ENCODE peak calls at places on chromosomes 4 and X, in five cellular contexts. I is aorta, L is Peyer's patch, P is GM23248, H is lower lobe of right lung. V is an unnamed sample. For H3K27me3, the result is how much of the 10 kb centered on the place peaks cover.

GRCh38 chrX:103733017-103733416 is 22.3 kb downstream of the TMEM31 start:
- DNase-seq in I (no peak), L (no peak), P (peak), H (no peak), V (no peak)

GRCh38 chr4:101140228-101140627 is 207.1 kb downstream of the PPP3CA start:
- DNase-seq in I (no peak), L (no peak), P (no peak), H (no peak), V (no peak)

GRCh38 chr4:152678841-152679240 is 956 bp downstream of the TMEM154 start:
- DNase-seq in I (no peak), L (no peak), P (peak), H (no peak), V (no peak)

GRCh38 chr4:32962100-32962499 is 2241.9 kb downstream of the PCDH7 start:
- DNase-seq in I (no peak), L (no peak), P (no peak), H (no peak), V (no peak)

GRCh38 chrX:112913807-112914206 is 73.2 kb upstream of the AMOT start:
- DNase-seq in I (no peak), L (no peak), P (peak), H (no peak), V (no peak)

GRCh38 chr4:161828061-161828460 is 335.7 kb downstream of the FSTL5 start:
- DNase-seq in I (no peak), L (no peak), P (no peak), H (no peak), V (no peak)

GRCh38 chr4:186765673-186766546 is 42.3 kb upstream of the FAT1 start:
- DNase-seq in I (no peak), L (no peak), P (no peak), H (no peak), V (no peak)

GRCh38 chr4:150381026-150381425 is 200.9 kb upstream of the MAB21L2 start:
- DNase-seq in I (no peak), L (no peak), P (no peak), H (no peak), V (no peak)

GRCh38 chrX:120358687-120359086 is 3.2 kb upstream of the ATP1B4 start:
- DNase-seq in I (no peak), L (no peak), P (peak), H (no peak), V (no peak)

GRCh38 chr4:161767116-161767515 is 396.7 kb downstream of the FSTL5 start:
- DNase-seq in I (no peak), L (no peak), P (no peak), H (no peak), V (no peak)

GRCh38 chr4:16092682-16093319 is 9.0 kb upstream of the PROM1 start:
- DNase-seq in I (no peak), L (no peak), P (no peak), H (no peak), V (no peak)
- H3K27me3 ChIP-seq in I (under half), L (under half), P (half or more), H (under half), V (under half)

GRCh38 chrX:47230136-47230868 is 2.5 kb upstream of the USP11 start:
- DNase-seq in I (peak), L (no peak), P (no peak), H (no peak), V (no peak)
- H3K27me3 ChIP-seq in I (under half), L (under half), P (under half), H (under half), V (under half)

DNA sequence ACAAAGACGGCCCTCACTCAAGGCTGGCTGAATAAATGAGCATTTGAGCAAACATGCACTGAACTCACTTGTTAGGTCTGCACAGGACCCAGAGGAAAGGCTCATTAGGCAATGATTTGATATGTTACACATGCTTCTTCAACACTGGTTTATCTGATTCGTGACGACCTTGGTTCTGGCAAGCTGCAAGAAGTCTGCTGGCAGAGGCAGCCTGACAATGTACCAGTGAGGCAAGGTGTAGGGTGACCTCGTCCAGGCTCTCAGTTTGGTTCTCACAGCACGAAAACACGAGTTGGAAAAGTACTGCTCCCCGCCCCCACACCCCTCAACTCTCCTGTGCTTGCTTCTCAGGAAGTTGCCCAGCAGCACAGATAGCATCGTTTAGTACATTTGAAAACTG is 63.1 kb upstream of the CITED1 start:
- DNase-seq in I (no peak), L (no peak), P (no peak), H (no peak), V (no peak)
- H3K27me3 ChIP-seq in I (under half), L (under half), P (under half), H (under half), V (under half)

GRCh38 chrX:36577006-36577405 is 431.2 kb upstream of the FAM47C start:
- DNase-seq in I (no peak), L (no peak), P (no peak), H (no peak), V (no peak)
- H3K27me3 ChIP-seq in I (under half), L (under half), P (under half), H (under half), V (under half)

DNA sequence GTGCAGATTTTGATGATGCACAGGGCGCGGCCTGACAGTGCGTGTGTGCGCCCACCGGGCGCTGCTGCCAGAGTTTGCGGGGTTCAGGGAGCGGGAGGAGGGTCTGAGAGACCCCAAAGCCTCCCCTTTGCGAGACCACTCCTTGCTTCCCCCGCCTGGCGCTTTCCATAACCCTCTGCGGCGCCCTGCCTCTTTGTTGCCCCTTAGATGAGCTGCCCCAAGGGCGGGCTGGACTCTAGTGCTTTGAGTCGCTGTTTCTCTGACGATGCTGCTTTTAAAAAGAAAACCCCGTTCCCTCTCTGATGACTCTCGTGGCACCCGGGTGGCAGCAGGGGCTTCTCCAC is 9.9 kb downstream of the MSX1 start:
- DNase-seq in I (no peak), L (no peak), P (no peak), H (no peak), V (no peak)
- H3K27me3 ChIP-seq in I (under half), L (under half), P (half or more), H (half or more), V (half or more)

GRCh38 chrX:140393507-140393906 is 111.4 kb downstream of the SOX3 start:
- DNase-seq in I (no peak), L (no peak), P (no peak), H (no peak), V (no peak)
- H3K27me3 ChIP-seq in I (under half), L (under half), P (under half), H (under half), V (under half)

GRCh38 chr4:169272265-169272886 is 1.6 kb upstream of the SH3RF1 start:
- DNase-seq in I (no peak), L (no peak), P (peak), H (no peak), V (no peak)
- H3K27me3 ChIP-seq in I (under half), L (under half), P (under half), H (under half), V (under half)

DNA sequence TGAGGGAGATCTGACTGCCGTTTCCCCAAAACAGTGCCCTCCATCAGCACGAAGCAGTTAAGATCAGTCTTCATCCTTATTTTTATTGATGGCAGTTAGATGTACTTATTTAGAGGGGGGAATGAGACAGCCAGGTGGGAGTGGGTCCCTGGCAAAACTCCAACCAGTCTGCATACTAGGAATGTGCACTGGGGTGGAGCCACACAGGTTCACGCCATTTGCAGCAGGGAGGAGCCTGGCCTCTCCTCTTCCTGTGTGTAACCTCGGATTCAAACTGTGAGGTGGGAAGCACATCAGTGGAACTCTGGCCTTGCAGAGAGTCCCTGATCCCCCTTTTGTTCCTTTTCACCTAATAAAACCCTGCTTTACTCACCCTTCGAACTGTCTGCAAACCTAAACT is 987.7 kb upstream of the GRIA3 start:
- DNase-seq in I (no peak), L (no peak), P (no peak), H (no peak), V (no peak)
- H3K27me3 ChIP-seq in I (under half), L (under half), P (under half), H (under half), V (under half)

GRCh38 chr4:155701827-155702226 is 35.2 kb downstream of the GUCY1A1 start:
- DNase-seq in I (no peak), L (no peak), P (no peak), H (no peak), V (no peak)

GRCh38 chr4:155705664-155706063 is 39.0 kb downstream of the GUCY1A1 start:
- DNase-seq in I (no peak), L (no peak), P (no peak), H (no peak), V (no peak)

GRCh38 chr4:155707251-155707650 is 40.6 kb downstream of the GUCY1A1 start:
- DNase-seq in I (no peak), L (no peak), P (no peak), H (peak), V (no peak)

GRCh38 chr4:155704841-155705404 is 38.3 kb downstream of the GUCY1A1 start:
- DNase-seq in I (no peak), L (no peak), P (no peak), H (no peak), V (no peak)

DNA sequence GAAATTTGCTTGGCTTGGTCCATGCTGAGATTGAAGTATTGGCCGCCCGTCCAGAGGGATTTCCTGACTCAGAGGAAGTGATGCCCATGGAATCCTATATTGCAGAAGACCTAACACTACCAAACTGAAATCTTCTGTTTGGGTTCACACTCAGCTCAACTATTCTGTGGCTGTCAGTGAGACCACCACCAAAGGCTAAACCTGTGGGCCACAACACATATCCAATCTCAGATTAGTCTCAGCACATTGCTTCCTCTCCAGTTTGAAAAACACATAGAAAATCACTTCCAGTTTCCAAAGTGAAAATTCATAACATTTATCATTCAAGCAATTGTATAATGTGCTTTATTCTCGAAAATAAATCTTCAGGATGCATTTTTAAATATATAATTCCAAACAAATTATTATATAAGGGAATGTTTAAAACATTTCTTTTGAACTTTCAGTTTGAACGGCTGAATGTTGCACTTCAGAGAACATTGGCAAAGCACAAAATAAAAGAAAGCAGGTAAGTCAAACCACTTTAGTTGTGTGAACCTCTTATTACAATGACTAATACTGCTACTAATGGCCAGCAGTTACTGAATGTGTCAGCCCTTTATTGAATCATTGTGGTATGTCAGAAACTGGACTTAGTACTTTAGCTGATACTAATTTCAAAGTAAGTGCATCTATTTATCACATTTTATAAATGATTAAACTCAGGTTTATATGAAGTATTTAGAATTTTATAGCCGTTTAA is 37.0 kb downstream of the GUCY1A1 start:
- DNase-seq in I (no peak), L (no peak), P (peak), H (no peak), V (no peak)
- H3K27me3 ChIP-seq in I (under half), L (under half), P (under half), H (under half), V (under half)

GRCh38 chr4:110639207-110640092 is 16.6 kb upstream of the PITX2 start:
- DNase-seq in I (no peak), L (no peak), P (no peak), H (peak), V (no peak)

GRCh38 chr4:110636677-110637407 is 14.0 kb upstream of the PITX2 start:
- DNase-seq in I (peak), L (no peak), P (peak), H (no peak), V (no peak)

GRCh38 chr4:110636231-110636676 is 13.4 kb upstream of the PITX2 start:
- DNase-seq in I (no peak), L (no peak), P (no peak), H (no peak), V (no peak)

GRCh38 chr4:110638347-110638746 is 15.5 kb upstream of the PITX2 start:
- DNase-seq in I (no peak), L (no peak), P (no peak), H (no peak), V (no peak)

GRCh38 chr4:110637408-110638131 is 14.7 kb upstream of the PITX2 start:
- DNase-seq in I (peak), L (no peak), P (peak), H (no peak), V (peak)
- H3K27me3 ChIP-seq in I (under half), L (under half), P (under half), H (half or more), V (half or more)